ENCODE peak calls at places on chromosomes 1 and 21, in four cellular contexts. One of them, this sample, is unnamed.

GRCh38 chr1:225840713-225841112 is 30.8 kb downstream of the EPHX1 start:
- DNase-seq in globus pallidus: no peak
- DNase-seq in heart right ventricle: no peak
- DNase-seq in NCI-H1436: no peak
- DNase-seq in this sample: no peak

GRCh38 chr1:9942399-9942938 is 722 bp downstream of the LZIC start:
- DNase-seq in heart right ventricle: no peak
- DNase-seq in NCI-H1436: peak
- DNase-seq in globus pallidus: peak
- DNase-seq in this sample: no peak

GRCh38 chr21:39694750-39695149 is 50.2 kb upstream of the IGSF5 start:
- DNase-seq in NCI-H1436: no peak
- DNase-seq in globus pallidus: no peak
- DNase-seq in heart right ventricle: no peak
- DNase-seq in this sample: no peak

GRCh38 chr1:190511554-190511953 is 33.9 kb upstream of the BRINP3 start:
- DNase-seq in NCI-H1436: no peak
- DNase-seq in globus pallidus: no peak
- DNase-seq in heart right ventricle: no peak
- DNase-seq in this sample: no peak

GRCh38 chr21:33011462-33011861 is 14.3 kb upstream of the OLIG2 start:
- DNase-seq in heart right ventricle: no peak
- DNase-seq in NCI-H1436: no peak
- DNase-seq in globus pallidus: no peak
- DNase-seq in this sample: no peak

GRCh38 chr1:96901783-96902363 is 180.3 kb downstream of the PTBP2 start:
- DNase-seq in heart right ventricle: no peak
- DNase-seq in globus pallidus: no peak
- DNase-seq in NCI-H1436: no peak
- DNase-seq in this sample: no peak

GRCh38 chr1:220430059-220430458 is 97.9 kb upstream of the MARK1 start:
- DNase-seq in NCI-H1436: no peak
- DNase-seq in globus pallidus: no peak
- DNase-seq in heart right ventricle: no peak
- DNase-seq in this sample: no peak

GRCh38 chr1:2238361-2239055 is 10.4 kb downstream of the SKI start:
- DNase-seq in NCI-H1436: no peak
- DNase-seq in heart right ventricle: no peak
- DNase-seq in globus pallidus: no peak
- DNase-seq in this sample: no peak

GRCh38 chr1:203126866-203127671 is 457 bp upstream of the ADORA1 start:
- DNase-seq in globus pallidus: no peak
- DNase-seq in NCI-H1436: no peak
- DNase-seq in heart right ventricle: no peak
- DNase-seq in this sample: no peak

GRCh38 chr1:8540971-8541370 is 223.1 kb downstream of the SLC45A1 start:
- DNase-seq in NCI-H1436: no peak
- DNase-seq in globus pallidus: no peak
- DNase-seq in heart right ventricle: no peak
- DNase-seq in this sample: no peak

GRCh38 chr1:75707191-75707590 is 17.3 kb upstream of the ACADM start:
- DNase-seq in heart right ventricle: no peak
- DNase-seq in globus pallidus: no peak
- DNase-seq in NCI-H1436: no peak
- DNase-seq in this sample: no peak

GRCh38 chr1:25090707-25091422 is 141.4 kb downstream of the SYF2 start:
- DNase-seq in heart right ventricle: no peak
- DNase-seq in globus pallidus: no peak
- DNase-seq in NCI-H1436: no peak
- DNase-seq in this sample: no peak

GRCh38 chr1:153932071-153932592 is 9.4 kb upstream of the GATAD2B start:
- DNase-seq in NCI-H1436: no peak
- DNase-seq in globus pallidus: no peak
- DNase-seq in heart right ventricle: no peak
- DNase-seq in this sample: no peak

GRCh38 chr1:70427976-70428375 is 16.9 kb downstream of the CTH start:
- DNase-seq in NCI-H1436: no peak
- DNase-seq in heart right ventricle: no peak
- DNase-seq in globus pallidus: no peak
- DNase-seq in this sample: no peak

GRCh38 chr1:110249256-110249655 is 39.1 kb downstream of the KCNC4 start:
- DNase-seq in heart right ventricle: no peak
- DNase-seq in NCI-H1436: no peak
- DNase-seq in globus pallidus: no peak
- DNase-seq in this sample: no peak

GRCh38 chr1:232149302-232150201 is 480.4 kb downstream of the SIPA1L2 start:
- DNase-seq in heart right ventricle: no peak
- DNase-seq in NCI-H1436: no peak
- DNase-seq in globus pallidus: no peak
- DNase-seq in this sample: no peak

GRCh38 chr1:110619412-110620249 is 13.5 kb upstream of the KCNA2 start:
- DNase-seq in globus pallidus: peak
- DNase-seq in heart right ventricle: peak
- DNase-seq in NCI-H1436: peak
- DNase-seq in this sample: peak

GRCh38 chr1:23202263-23202749 is 15.0 kb downstream of the HTR1D start:
- DNase-seq in heart right ventricle: no peak
- DNase-seq in NCI-H1436: no peak
- DNase-seq in globus pallidus: no peak
- DNase-seq in this sample: no peak

GRCh38 chr1:20616468-20617156 is 16.6 kb upstream of the PINK1 start:
- DNase-seq in NCI-H1436: no peak
- DNase-seq in globus pallidus: no peak
- DNase-seq in heart right ventricle: no peak
- DNase-seq in this sample: no peak

GRCh38 chr1:236854602-236854978 is 59.5 kb downstream of the MTR start:
- DNase-seq in NCI-H1436: no peak
- DNase-seq in globus pallidus: no peak
- DNase-seq in heart right ventricle: no peak
- DNase-seq in this sample: no peak

GRCh38 chr21:26806734-26807372 is 38.4 kb downstream of the ADAMTS1 start:
- DNase-seq in heart right ventricle: no peak
- DNase-seq in NCI-H1436: no peak
- DNase-seq in globus pallidus: no peak
- DNase-seq in this sample: no peak

GRCh38 chr1:207862241-207862787 is 48.6 kb downstream of the CD34 start:
- DNase-seq in heart right ventricle: no peak
- DNase-seq in NCI-H1436: no peak
- DNase-seq in globus pallidus: no peak
- DNase-seq in this sample: no peak

GRCh38 chr1:191348328-191348727 is 809.9 kb upstream of the RGS18 start:
- DNase-seq in NCI-H1436: no peak
- DNase-seq in globus pallidus: no peak
- DNase-seq in heart right ventricle: no peak
- DNase-seq in this sample: no peak

GRCh38 chr1:42721926-42722325 is 18.1 kb downstream of the CLDN19 start:
- DNase-seq in heart right ventricle: no peak
- DNase-seq in globus pallidus: no peak
- DNase-seq in NCI-H1436: no peak
- DNase-seq in this sample: no peak

GRCh38 chr1:92882817-92883216 is 51.0 kb downstream of the RPL5 start:
- DNase-seq in NCI-H1436: no peak
- DNase-seq in heart right ventricle: no peak
- DNase-seq in globus pallidus: no peak
- DNase-seq in this sample: no peak

GRCh38 chr1:221699582-221700519 is 42.0 kb downstream of the DUSP10 start:
- DNase-seq in globus pallidus: no peak
- DNase-seq in NCI-H1436: no peak
- DNase-seq in heart right ventricle: no peak
- DNase-seq in this sample: no peak

GRCh38 chr21:14585122-14585521 is 39.0 kb upstream of the SAMSN1 start:
- DNase-seq in globus pallidus: no peak
- DNase-seq in NCI-H1436: no peak
- DNase-seq in heart right ventricle: no peak
- DNase-seq in this sample: no peak

This sample was measured in C1 segment of cervical spinal cord.